ENCODE peak calls at places on chromosomes 6 and 20, in seven cellular contexts. F, O, K, L, X, Y and T are unnamed samples.

GRCh38 chr6:5078121-5078695 is 6.9 kb upstream of the PPP1R3G start:
- DNase-seq in K (no peak), O (no peak), F (no peak), L (no peak), X (no peak), Y (no peak), T (no peak)

GRCh38 chr6:136961848-136962247 is 39.7 kb downstream of the SLC35D3 start:
- DNase-seq in X (no peak), F (no peak), O (no peak), L (no peak), Y (no peak), K (no peak), T (no peak)

GRCh38 chr6:27138398-27138797 is 109.1 kb upstream of the PRSS16 start:
- DNase-seq in X (no peak), L (no peak), Y (no peak), K (no peak), O (no peak), F (no peak), T (no peak)

GRCh38 chr6:28407401-28407800 is 7.9 kb upstream of the ZSCAN12 start:
- DNase-seq in K (no peak), F (no peak), X (no peak), Y (no peak), L (no peak), O (no peak), T (no peak)

GRCh38 chr20:49635829-49636228 is 67.9 kb upstream of the PTGIS start:
- DNase-seq in L (peak), O (no peak), X (no peak), F (no peak), K (no peak), Y (no peak), T (no peak)

GRCh38 chr20:40568200-40568599 is 120.8 kb downstream of the MAFB start:
- DNase-seq in F (no peak), O (no peak), K (no peak), Y (no peak), L (no peak), X (no peak), T (no peak)

GRCh38 chr6:21900730-21901129 is 307.2 kb downstream of the SOX4 start:
- DNase-seq in Y (no peak), X (peak), L (no peak), F (no peak), O (no peak), K (no peak), T (no peak)

GRCh38 chr6:37187321-37188022 is 17.5 kb downstream of the PIM1 start:
- DNase-seq in K (no peak), L (no peak), O (no peak), F (no peak), Y (peak), X (no peak), T (no peak)

GRCh38 chr6:30769088-30769852 is 24.9 kb upstream of the IER3 start:
- DNase-seq in K (peak), F (peak), X (peak), L (peak), O (no peak), Y (peak), T (no peak)

GRCh38 chr6:78533426-78533825 is 333.9 kb upstream of the IRAK1BP1 start:
- DNase-seq in X (no peak), F (no peak), Y (no peak), L (no peak), K (no peak), O (no peak), T (no peak)

GRCh38 chr20:57999465-58000111 is 228.9 kb downstream of the ANKRD60 start:
- DNase-seq in K (no peak), O (no peak), F (peak), X (no peak), L (no peak), Y (no peak), T (peak)

GRCh38 chr6:43742285-43742684 is 27.7 kb upstream of the VEGFA start:
- DNase-seq in L (peak), Y (peak), O (no peak), F (no peak), X (no peak), K (peak), T (no peak)

GRCh38 chr6:105402090-105402980 is 547 bp downstream of the PREP start:
- DNase-seq in L (peak), X (no peak), O (no peak), Y (peak), K (peak), F (peak), T (no peak)

GRCh38 chr6:31829633-31830492 is 2.3 kb downstream of the HSPA1B start:
- DNase-seq in O (no peak), Y (no peak), K (no peak), F (no peak), X (peak), L (no peak), T (no peak)

GRCh38 chr6:37535701-37536461 is 36.2 kb upstream of the CCDC167 start:
- DNase-seq in X (no peak), F (no peak), L (peak), O (no peak), Y (no peak), K (peak), T (no peak)

GRCh38 chr6:17863971-17864754 is 123.3 kb downstream of the KIF13A start:
- DNase-seq in Y (no peak), O (no peak), X (no peak), K (peak), F (no peak), L (no peak), T (no peak)

GRCh38 chr20:57225197-57225733 is 41.2 kb downstream of the BMP7 start:
- DNase-seq in Y (no peak), F (no peak), O (no peak), L (no peak), K (no peak), X (no peak), T (no peak)

GRCh38 chr6:16045238-16045637 is 83.6 kb upstream of the MYLIP start:
- DNase-seq in F (no peak), Y (no peak), K (no peak), O (no peak), L (no peak), X (no peak), T (no peak)
- H3K27ac ChIP-seq in F (no peak), Y (no peak), K (no peak), O (no peak), L (no peak), X (no peak), T (no peak)

DNA sequence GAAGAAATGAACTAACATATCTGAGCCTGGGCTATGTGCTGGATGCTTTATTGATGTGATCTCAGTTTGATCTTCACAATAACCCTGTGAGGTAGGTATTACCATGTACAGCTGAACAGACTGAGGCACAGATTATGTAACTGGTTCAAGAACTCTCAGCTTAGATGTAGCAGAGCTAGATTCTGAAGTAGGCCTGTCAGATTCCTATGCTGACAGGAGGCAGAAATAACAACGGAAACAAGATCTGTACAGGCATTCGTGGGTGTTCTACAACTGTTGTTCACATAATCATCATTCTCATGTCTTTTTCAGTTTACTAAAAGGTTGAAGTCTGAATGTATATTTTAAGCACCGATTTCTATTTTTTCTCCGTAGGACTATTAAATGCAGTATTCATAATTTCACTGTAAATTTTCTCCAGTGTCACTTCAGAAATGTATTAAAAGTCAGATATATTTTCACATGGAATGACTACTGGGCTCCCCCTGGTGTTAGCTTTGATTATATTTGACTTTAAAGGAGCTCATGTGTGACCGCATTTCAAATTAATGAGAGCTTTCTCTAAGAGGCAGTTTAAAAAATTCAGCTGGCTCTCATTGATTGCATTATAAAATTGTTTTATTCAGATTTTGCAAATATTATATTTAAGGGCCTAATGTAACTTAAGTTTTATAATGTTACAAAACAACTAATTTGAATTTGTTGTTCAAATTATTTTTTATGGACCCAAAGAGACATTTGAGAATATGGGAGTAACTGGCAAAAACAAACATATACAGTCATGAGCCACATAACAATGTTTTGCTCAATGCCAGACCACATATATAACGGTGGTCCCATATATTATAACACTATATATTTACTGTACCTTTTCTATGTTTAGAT is 36.4 kb upstream of the SLC17A4 start:
- DNase-seq in F (no peak), X (no peak), Y (no peak), L (no peak), K (no peak), O (no peak), T (peak)
- TF ChIP-seq POLR2A in F (no peak), X (no peak), Y (no peak), L (no peak), K (no peak), O (no peak), T (no peak)

GRCh38 chr6:45535933-45536332 is 158.2 kb upstream of the SUPT3H start:
- DNase-seq in X (no peak), Y (no peak), K (no peak), O (no peak), F (no peak), L (no peak), T (no peak)

GRCh38 chr6:45537539-45537938 is 159.8 kb upstream of the SUPT3H start:
- DNase-seq in L (no peak), K (no peak), F (no peak), X (no peak), O (no peak), Y (no peak), T (no peak)

GRCh38 chr6:45533394-45533793 is 155.7 kb upstream of the SUPT3H start:
- DNase-seq in Y (no peak), O (no peak), L (no peak), X (no peak), K (no peak), F (no peak), T (no peak)

GRCh38 chr6:45531999-45532605 is 154.4 kb upstream of the SUPT3H start:
- DNase-seq in Y (no peak), L (no peak), X (no peak), O (no peak), K (no peak), F (no peak), T (no peak)

DNA sequence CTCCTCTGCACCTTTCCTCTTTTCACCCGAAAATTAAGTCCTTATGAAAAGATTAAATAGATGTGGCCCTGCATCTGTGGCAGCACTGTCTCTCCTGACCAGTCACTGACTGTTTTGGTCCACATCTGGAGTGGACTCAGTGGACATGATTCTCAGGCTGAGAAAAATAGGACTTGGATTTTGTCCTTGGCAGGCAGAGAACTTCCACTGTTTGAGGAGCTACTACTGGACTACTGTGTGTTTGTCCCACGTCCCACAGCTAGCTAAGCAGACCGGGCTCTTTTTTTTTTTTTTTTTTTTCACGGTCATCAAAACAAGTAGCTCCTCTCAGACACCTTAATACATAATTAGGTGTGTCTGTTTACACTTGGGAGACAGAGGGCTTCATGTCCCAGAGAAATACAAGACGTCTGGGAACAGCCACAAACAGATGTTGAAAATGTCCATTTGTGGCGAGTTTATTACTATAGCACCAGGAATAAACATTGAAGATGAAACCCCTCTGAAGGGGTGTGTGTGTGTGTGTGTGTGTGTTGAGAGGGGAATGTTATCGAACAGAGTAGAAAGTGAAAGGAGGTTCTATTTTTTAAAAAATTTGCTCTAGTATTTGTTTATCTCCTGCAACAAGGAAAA is 155.0 kb upstream of the SUPT3H start:
- DNase-seq in K (no peak), Y (no peak), X (no peak), L (no peak), O (no peak), F (no peak), T (no peak)
- H3K4me3 ChIP-seq in K (no peak), Y (peak), X (no peak), L (no peak), O (peak), F (no peak), T (no peak)

GRCh38 chr20:44495802-44496481 is 20.3 kb downstream of the TTPAL start:
- DNase-seq in K (no peak), Y (no peak), O (no peak), F (no peak), L (no peak), X (peak), T (no peak)
- H3K27ac ChIP-seq in K (no peak), Y (peak), O (peak), F (no peak), L (no peak), X (peak), T (no peak)

GRCh38 chr6:11934638-11935037 is 77.5 kb upstream of the HIVEP1 start:
- DNase-seq in F (no peak), L (no peak), Y (no peak), X (no peak), K (no peak), O (no peak), T (no peak)

GRCh38 chr6:11942185-11942864 is 69.8 kb upstream of the HIVEP1 start:
- DNase-seq in X (no peak), Y (no peak), K (no peak), F (no peak), O (no peak), L (no peak), T (peak)

GRCh38 chr6:11944111-11944510 is 68.0 kb upstream of the HIVEP1 start:
- DNase-seq in L (no peak), O (no peak), K (no peak), X (no peak), Y (no peak), F (no peak), T (peak)

GRCh38 chr6:11943060-11943459 is 69.1 kb upstream of the HIVEP1 start:
- DNase-seq in O (no peak), K (no peak), X (no peak), Y (no peak), L (no peak), F (no peak), T (no peak)

GRCh38 chr6:11938285-11938890 is 73.7 kb upstream of the HIVEP1 start:
- DNase-seq in Y (no peak), O (no peak), K (no peak), F (no peak), L (peak), X (no peak), T (peak)
- TF ChIP-seq POLR2A in Y (no peak), O (no peak), K (no peak), F (no peak), L (no peak), X (no peak), T (no peak)